ENCODE peak calls at places on chromosomes 13 and 19, in four cellular contexts. X is NCI-H2227 treated with DMSO at 0.1 percent for 48 hours, Y is AG09319, V is NCI-H510A. J is an unnamed sample.

GRCh38 chr19:16327911-16328823 is 3.5 kb downstream of the KLF2 start:
- DNase-seq in Y (peak; percentile 66), V (no peak), X (no peak), J (no peak)

GRCh38 chr19:33392341-33393285 is 19.1 kb downstream of the CEBPG start:
- DNase-seq in X (peak; percentile 58), Y (no peak), V (no peak), J (no peak)

GRCh38 chr13:22648325-22648758 is 532.4 kb upstream of the SGCG start:
- DNase-seq in X (no peak), V (no peak), Y (no peak), J (no peak)

GRCh38 chr19:48955308-48955958 is 758 bp downstream of the BAX start:
- DNase-seq in Y (no peak), V (no peak), X (no peak), J (no peak)

GRCh38 chr13:111940892-111941291 is 126.1 kb upstream of the SOX1 start:
- DNase-seq in X (no peak), V (no peak), Y (no peak), J (no peak)

GRCh38 chr13:41459754-41460111 is 2.4 kb downstream of the RGCC start:
- DNase-seq in V (no peak), Y (no peak), X (no peak), J (no peak)

GRCh38 chr19:51138549-51138979 is 3.5 kb upstream of the SIGLEC7 start:
- DNase-seq in V (no peak), X (no peak), Y (no peak), J (no peak)

GRCh38 chr19:56270676-56271075 is 1.9 kb upstream of the EDDM13 start:
- DNase-seq in V (no peak), X (no peak), Y (no peak), J (no peak)

GRCh38 chr19:37698216-37698615 is 21.3 kb downstream of the ZNF607 start:
- DNase-seq in Y (no peak), X (no peak), V (no peak), J (no peak)

GRCh38 chr13:20869540-20869939 is 33.0 kb downstream of the XPO4 start:
- DNase-seq in V (no peak), Y (no peak), X (peak; percentile 1), J (no peak)

GRCh38 chr19:7799640-7800355 is 30.2 kb upstream of the EVI5L start:
- DNase-seq in X (peak; percentile 70), V (peak; percentile 15), Y (peak; percentile 38), J (peak; percentile 29)

GRCh38 chr13:45626731-45627374 is 11.3 kb upstream of the ERICH6B start:
- DNase-seq in Y (no peak), X (no peak), V (no peak), J (no peak)

J was measured in NCI-H2107.